ENCODE peak calls at places on chromosome 19, in six cellular contexts. R, J, T, X, B and Z are unnamed samples.

GRCh38 chr19:6947745-6948144 is 60.4 kb downstream of the ADGRE1 start:
- DNase-seq in B (peak; percentile 71), X (peak; percentile 73), J (no peak), R (no peak), T (no peak), Z (peak; percentile 8)

GRCh38 chr19:57802269-57802668 is 12.4 kb downstream of the ZNF552 start:
- DNase-seq in X (no peak), R (no peak), B (no peak), J (no peak), T (no peak), Z (peak; percentile 29)

GRCh38 chr19:19657397-19657783 is 6.1 kb downstream of the ATP13A1 start:
- DNase-seq in X (no peak), B (peak; percentile 49), R (no peak), J (no peak), T (no peak), Z (no peak)

GRCh38 chr19:7734220-7735203 is 2.6 kb upstream of the CLEC4G start:
- DNase-seq in R (no peak), X (no peak), J (no peak), T (no peak), B (peak; percentile 21), Z (no peak)

GRCh38 chr19:5698635-5699422 is 8.7 kb downstream of the RPL36 start:
- DNase-seq in J (no peak), B (no peak), T (peak; percentile 66), X (no peak), R (no peak), Z (no peak)

GRCh38 chr19:4365791-4366665 is 22.7 kb downstream of the MPND start:
- DNase-seq in J (no peak), X (no peak), R (no peak), T (no peak), B (no peak), Z (no peak)

GRCh38 chr19:40502647-40503046 is 35.8 kb downstream of the SPTBN4 start:
- DNase-seq in T (no peak), J (no peak), X (no peak), R (no peak), B (no peak), Z (no peak)

GRCh38 chr19:48858984-48859710 is 9.3 kb downstream of the PLEKHA4 start:
- DNase-seq in R (peak; percentile 67), T (peak; percentile 81), X (no peak), J (peak; percentile 74), B (no peak), Z (peak; percentile 75)

GRCh38 chr19:49881672-49882394 is 4.3 kb downstream of the TBC1D17 start:
- DNase-seq in T (peak; percentile 50), J (no peak), B (peak; percentile 40), X (no peak), R (no peak), Z (no peak)

GRCh38 chr19:1406818-1407661 is at the start of gene DAZAP1:
- DNase-seq in J (peak; percentile 99), B (peak; percentile 96), R (peak; percentile 99), T (peak; percentile 100), X (peak; percentile 99), Z (peak; percentile 100)

GRCh38 chr19:21559444-21559843 is 54.0 kb downstream of the ZNF429 start:
- DNase-seq in J (no peak), R (no peak), T (peak; percentile 10), X (no peak), B (no peak), Z (no peak)

GRCh38 chr19:16234552-16235445 is 37.1 kb downstream of the AP1M1 start:
- DNase-seq in X (no peak), R (no peak), J (no peak), T (peak; percentile 78), B (no peak), Z (no peak)

GRCh38 chr19:16892438-16892837 is 3.6 kb downstream of the F2RL3 start:
- DNase-seq in J (no peak), B (no peak), X (no peak), T (no peak), R (no peak), Z (no peak)

GRCh38 chr19:52673014-52673413 is 34.9 kb upstream of the ZNF83 start:
- DNase-seq in B (no peak), T (no peak), R (no peak), J (no peak), X (no peak), Z (no peak)

GRCh38 chr19:47839913-47840312 is 18.2 kb downstream of the CRX start:
- DNase-seq in J (no peak), T (no peak), X (no peak), R (no peak), B (no peak), Z (no peak)

GRCh38 chr19:41373993-41374392 is 2.3 kb upstream of the TMEM91 start:
- DNase-seq in T (peak; percentile 95), B (peak; percentile 91), R (peak; percentile 89), J (no peak), X (peak; percentile 92), Z (no peak)

GRCh38 chr19:44367024-44367423 is 10.5 kb upstream of the ZNF112 start:
- DNase-seq in R (no peak), T (no peak), J (no peak), X (peak; percentile 16), B (peak; percentile 45), Z (no peak)

GRCh38 chr19:15442142-15442920 is 7.4 kb downstream of the WIZ start:
- DNase-seq in T (no peak), R (no peak), X (no peak), J (no peak), B (no peak), Z (no peak)

GRCh38 chr19:47310819-47311218 is 1.2 kb downstream of the C5AR1 start:
- DNase-seq in R (peak; percentile 74), X (peak; percentile 32), T (no peak), J (no peak), B (peak; percentile 43), Z (no peak)

GRCh38 chr19:30419581-30420180 is 47.5 kb downstream of the ZNF536 start:
- DNase-seq in X (no peak), R (no peak), T (no peak), B (no peak), J (no peak), Z (no peak)

GRCh38 chr19:8338835-8339234 is 4.2 kb downstream of the KANK3 start:
- DNase-seq in B (no peak), R (no peak), X (no peak), T (no peak), J (no peak), Z (no peak)

GRCh38 chr19:33756177-33756576 is 40.5 kb upstream of the KCTD15 start:
- DNase-seq in B (no peak), T (no peak), J (no peak), R (no peak), X (no peak), Z (no peak)

GRCh38 chr19:36152886-36153525 is 759 bp upstream of the COX7A1 start:
- DNase-seq in R (peak; percentile 26), X (no peak), B (no peak), J (no peak), T (no peak), Z (no peak)

GRCh38 chr19:19113040-19113541 is 25.2 kb downstream of the TMEM161A start:
- DNase-seq in X (peak; percentile 51), R (no peak), J (no peak), B (peak; percentile 62), T (no peak), Z (no peak)

GRCh38 chr19:10402441-10403038 is 802 bp downstream of the CDC37 start:
- DNase-seq in X (peak; percentile 77), T (no peak), B (peak; percentile 45), J (no peak), R (no peak), Z (no peak)

GRCh38 chr19:55014714-55015113 is 23.4 kb downstream of the GP6 start:
- DNase-seq in X (no peak), T (peak; percentile 60), B (no peak), R (no peak), J (no peak), Z (no peak)

GRCh38 chr19:13234518-13234917 is 84.3 kb downstream of the IER2 start:
- DNase-seq in J (peak; percentile 15), T (no peak), B (peak; percentile 27), R (peak; percentile 79), X (peak; percentile 60), Z (peak; percentile 51)

GRCh38 chr19:14103310-14103709 is 12.8 kb upstream of the SAMD1 start:
- DNase-seq in R (no peak), X (no peak), J (no peak), T (no peak), B (no peak), Z (no peak)

GRCh38 chr19:56111601-56112312 is 9.3 kb downstream of the ZNF787 start:
- DNase-seq in J (peak; percentile 19), T (peak; percentile 69), X (no peak), R (peak; percentile 65), B (no peak), Z (peak; percentile 77)

GRCh38 chr19:17327654-17328516 is 6.8 kb downstream of the ANO8 start:
- DNase-seq in T (peak; percentile 92), R (no peak), X (no peak), J (no peak), B (no peak), Z (no peak)

GRCh38 chr19:31418055-31418454 is 68.8 kb upstream of the TSHZ3 start:
- DNase-seq in T (no peak), X (no peak), J (no peak), R (no peak), B (no peak), Z (no peak)

GRCh38 chr19:39112338-39112890 is 13.2 kb upstream of the PAK4 start:
- DNase-seq in B (peak; percentile 23), R (no peak), T (no peak), J (no peak), X (no peak), Z (no peak)

GRCh38 chr19:41844601-41845000 is at the start of gene LYPD4:
- DNase-seq in R (no peak), X (no peak), J (no peak), B (no peak), T (peak; percentile 80), Z (no peak)

GRCh38 chr19:1168877-1169791 is 4.9 kb downstream of the SBNO2 start:
- DNase-seq in T (peak; percentile 82), X (peak; percentile 92), J (no peak), B (peak; percentile 91), R (no peak), Z (no peak)

GRCh38 chr19:46944918-46945628 is 74.6 kb upstream of the NPAS1 start:
- DNase-seq in X (peak; percentile 47), T (no peak), R (peak; percentile 83), J (no peak), B (peak; percentile 86), Z (no peak)

GRCh38 chr19:58538257-58539168 is 5.4 kb upstream of the TRIM28 start:
- DNase-seq in X (no peak), J (no peak), T (peak; percentile 87), B (no peak), R (no peak), Z (no peak)

GRCh38 chr19:51071006-51071405 is 6.1 kb upstream of the KLK13 start:
- DNase-seq in R (no peak), J (no peak), X (no peak), T (no peak), B (no peak), Z (no peak)

GRCh38 chr19:2483484-2484151 is 7.7 kb downstream of the GADD45B start:
- DNase-seq in T (no peak), R (no peak), B (no peak), J (no peak), X (no peak), Z (no peak)